ENCODE peak calls at places on chromosomes 2 and 18, in six cellular contexts. P is heart left ventricle; H is CD8-positive, alpha-beta memory T cell; N is CD8-positive, alpha-beta T cell; U is ovary; T is fibroblast of lung. K is an unnamed sample. For H3K36me3 and H3K4me1, the result is how much of the 10 kb centered on the place peaks cover.

GRCh38 chr2:231781798-231782726 is 980 bp upstream of the PDE6D start:
- DNase-seq in P (no peak), H (peak), N (no peak), U (no peak), T (peak), K (no peak)

GRCh38 chr2:7517122-7517487 is 599.9 kb downstream of the RNF144A start:
- DNase-seq in P (no peak), H (no peak), N (no peak), U (no peak), T (no peak), K (peak)

GRCh38 chr18:2913398-2914005 is 66.7 kb downstream of the EMILIN2 start:
- DNase-seq in P (no peak), H (no peak), N (no peak), U (peak), T (no peak), K (no peak)

GRCh38 chr2:19141234-19142004 is 217.0 kb downstream of the OSR1 start:
- DNase-seq in P (no peak), H (no peak), N (no peak), U (no peak), T (peak), K (no peak)

GRCh38 chr18:2914844-2915243 is 68.0 kb downstream of the EMILIN2 start:
- DNase-seq in P (peak), H (no peak), N (no peak), U (peak), T (no peak), K (no peak)

GRCh38 chr2:187407407-187408084 is 40.5 kb downstream of the CALCRL start:
- DNase-seq in P (no peak), H (no peak), N (no peak), U (no peak), T (no peak), K (no peak)

GRCh38 chr2:237490009-237490804 is 3.2 kb downstream of the MLPH start:
- DNase-seq in P (no peak), H (no peak), N (no peak), U (no peak), T (peak), K (no peak)

GRCh38 chr2:190746971-190747761 is 98.3 kb downstream of the NAB1 start:
- DNase-seq in P (no peak), H (no peak), N (no peak), U (no peak), T (peak), K (no peak)

GRCh38 chr2:57597940-57598339 is 448.7 kb upstream of the VRK2 start:
- DNase-seq in P (no peak), H (no peak), N (no peak), U (no peak), T (no peak), K (no peak)

GRCh38 chr2:20490300-20491181 is 43.7 kb downstream of the RHOB start:
- DNase-seq in P (peak), H (no peak), N (no peak), U (peak), T (peak), K (peak)

GRCh38 chr2:231617059-231617926 is 24.6 kb downstream of the TEX44 start:
- DNase-seq in P (no peak), H (no peak), N (no peak), U (no peak), T (peak), K (no peak)

GRCh38 chr2:25131567-25132295 is 36.6 kb downstream of the POMC start:
- DNase-seq in P (no peak), H (peak), N (no peak), U (peak), T (no peak), K (no peak)

GRCh38 chr18:66951750-66952149 is 347.9 kb upstream of the CDH19 start:
- DNase-seq in P (no peak), H (no peak), N (no peak), U (no peak), T (no peak), K (no peak)

GRCh38 chr18:68803371-68803770 is 5.5 kb downstream of the CCDC102B start:
- DNase-seq in P (peak), H (no peak), N (no peak), U (no peak), T (peak), K (no peak)

GRCh38 chr2:205734436-205734835 is 52.1 kb downstream of the NRP2 start:
- DNase-seq in P (no peak), H (no peak), N (no peak), U (peak), T (peak), K (peak)

GRCh38 chr18:47997338-47997780 is 66.9 kb upstream of the SMAD2 start:
- DNase-seq in P (no peak), H (no peak), N (no peak), U (no peak), T (no peak), K (peak)

GRCh38 chr18:68060871-68061270 is 544.4 kb upstream of the DSEL start:
- DNase-seq in P (no peak), H (no peak), N (no peak), U (no peak), T (peak), K (no peak)

GRCh38 chr2:68157002-68157401 is 686 bp upstream of the PNO1 start:
- DNase-seq in P (no peak), H (no peak), N (no peak), U (no peak), T (peak), K (no peak)

GRCh38 chr2:64379221-64379620 is 74.7 kb upstream of the LGALSL start:
- DNase-seq in P (no peak), H (no peak), N (no peak), U (no peak), T (no peak), K (no peak)

GRCh38 chr2:64383881-64384280 is 70.1 kb upstream of the LGALSL start:
- DNase-seq in P (no peak), H (no peak), N (no peak), U (no peak), T (no peak), K (no peak)

GRCh38 chr2:64386676-64387075 is 67.3 kb upstream of the LGALSL start:
- DNase-seq in P (no peak), H (no peak), N (no peak), U (no peak), T (no peak), K (no peak)

GRCh38 chr2:64380853-64381527 is 73.0 kb upstream of the LGALSL start:
- DNase-seq in P (no peak), H (no peak), N (no peak), U (no peak), T (no peak), K (no peak)

GRCh38 chr2:64383016-64383588 is 70.9 kb upstream of the LGALSL start:
- DNase-seq in P (no peak), H (no peak), N (no peak), U (no peak), T (no peak), K (no peak)
- H3K36me3 ChIP-seq in P (under half), H (under half), N (under half), U (under half), T (under half), K (under half)

GRCh38 chr2:101802329-101802728 is 104.8 kb downstream of the MAP4K4 start:
- DNase-seq in P (peak), H (no peak), N (no peak), U (no peak), T (no peak), K (no peak)
- H3K4me1 ChIP-seq in P (half or more), H (under half), N (under half), U (under half), T (under half), K (under half)

GRCh38 chr2:17822452-17823117 is 6.3 kb downstream of the MSGN1 start:
- DNase-seq in P (no peak), H (no peak), N (no peak), U (no peak), T (no peak), K (peak)
- H3K4me3 ChIP-seq in P (no peak), H (no peak), N (no peak), U (no peak), T (no peak), K (peak)

DNA sequence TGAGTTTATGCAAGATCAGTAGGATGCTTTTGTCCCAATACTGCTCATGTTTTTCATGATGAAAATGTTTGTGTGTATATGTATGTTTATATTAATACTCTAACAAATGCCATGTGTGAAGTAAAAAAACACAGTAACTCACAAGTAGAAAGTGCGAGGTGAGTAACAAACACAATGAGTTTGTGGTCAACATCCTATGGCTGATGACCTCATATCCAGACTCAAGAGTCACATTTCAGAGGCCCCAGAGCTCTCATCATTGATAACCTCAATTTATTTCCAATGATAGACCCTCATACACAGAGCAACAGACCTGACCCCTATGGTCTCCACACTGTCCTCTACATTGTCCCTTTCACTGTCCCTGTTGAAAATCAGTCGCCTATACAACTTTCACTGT is 34.5 kb downstream of the ZNF519 start:
- DNase-seq in P (no peak), H (no peak), N (no peak), U (no peak), T (no peak), K (no peak)
- H3K36me3 ChIP-seq in P (under half), H (under half), N (under half), U (under half), T (under half), K (under half)

GRCh38 chr2:105393373-105394055 is 5.3 kb downstream of the FHL2 start:
- DNase-seq in P (peak), H (no peak), N (no peak), U (peak), T (peak), K (no peak)
- H3K4me1 ChIP-seq in P (half or more), H (under half), N (under half), U (under half), T (under half), K (under half)

K was measured in BE2C.